ENCODE peak calls at places on chromosome 3, in eight cellular contexts. A is IMR-90, D is GM23338, Q is transverse colon, C is sigmoid colon, I is cardiac muscle cell, P is A673, L is astrocyte. E is an unnamed sample.

GRCh38 chr3:133926736-133927542 is 31.3 kb upstream of the RAB6B start:
- DNase-seq in A (no peak), D (peak; percentile 75), Q (no peak), C (no peak), I (no peak), P (peak; percentile 35), L (no peak), E (peak; percentile 54)

GRCh38 chr3:39457361-39457760 is 10.1 kb upstream of the MOBP start:
- DNase-seq in A (no peak), D (no peak), Q (no peak), C (no peak), I (no peak), P (no peak), L (no peak), E (no peak)

GRCh38 chr3:49174586-49174985 is 3.2 kb downstream of the KLHDC8B start:
- DNase-seq in A (no peak), D (no peak), Q (no peak), C (no peak), I (no peak), P (no peak), L (no peak), E (no peak)

GRCh38 chr3:8455451-8456117 is 46.0 kb upstream of the LMCD1 start:
- DNase-seq in A (no peak), D (no peak), Q (no peak), C (no peak), I (no peak), P (no peak), L (no peak), E (no peak)

GRCh38 chr3:170553788-170554620 is 31.9 kb downstream of the SLC7A14 start:
- DNase-seq in A (peak; percentile 52), D (no peak), Q (no peak), C (no peak), I (peak; percentile 31), P (no peak), L (no peak), E (no peak)

GRCh38 chr3:43372007-43372754 is 85.8 kb downstream of the SNRK start:
- DNase-seq in A (no peak), D (peak; percentile 19), Q (no peak), C (no peak), I (no peak), P (no peak), L (no peak), E (no peak)

GRCh38 chr3:41418961-41419691 is 219.8 kb downstream of the CTNNB1 start:
- DNase-seq in A (peak; percentile 45), D (peak; percentile 38), Q (no peak), C (no peak), I (peak; percentile 47), P (no peak), L (peak; percentile 56), E (peak; percentile 4)

GRCh38 chr3:185420762-185421161 is 57.8 kb downstream of the MAP3K13 start:
- DNase-seq in A (no peak), D (no peak), Q (peak; percentile 58), C (no peak), I (peak; percentile 52), P (peak; percentile 39), L (peak; percentile 7), E (no peak)

GRCh38 chr3:10516835-10517465 is 11.6 kb upstream of the ATP2B2 start:
- DNase-seq in A (no peak), D (no peak), Q (no peak), C (peak; percentile 46), I (no peak), P (no peak), L (peak; percentile 36), E (no peak)

GRCh38 chr3:127385540-127385870 is 97.7 kb upstream of the PRR20G start:
- DNase-seq in A (no peak), D (no peak), Q (no peak), C (no peak), I (no peak), P (no peak), L (no peak), E (no peak)

GRCh38 chr3:23202203-23202920 is 765 bp upstream of the UBE2E2 start:
- DNase-seq in A (peak; percentile 5), D (peak; percentile 76), Q (no peak), C (no peak), I (peak; percentile 41), P (peak; percentile 3), L (peak; percentile 15), E (no peak)
- H3K27ac ChIP-seq in A (peak overlapping the region; percentile 67), D (no peak overlapping the region), Q (peak overlapping the region; percentile 79), C (peak overlapping the region; percentile 83), I (no peak overlapping the region), P (no peak overlapping the region), L (peak overlapping the region; percentile 61), E (no peak overlapping the region)

DNA sequence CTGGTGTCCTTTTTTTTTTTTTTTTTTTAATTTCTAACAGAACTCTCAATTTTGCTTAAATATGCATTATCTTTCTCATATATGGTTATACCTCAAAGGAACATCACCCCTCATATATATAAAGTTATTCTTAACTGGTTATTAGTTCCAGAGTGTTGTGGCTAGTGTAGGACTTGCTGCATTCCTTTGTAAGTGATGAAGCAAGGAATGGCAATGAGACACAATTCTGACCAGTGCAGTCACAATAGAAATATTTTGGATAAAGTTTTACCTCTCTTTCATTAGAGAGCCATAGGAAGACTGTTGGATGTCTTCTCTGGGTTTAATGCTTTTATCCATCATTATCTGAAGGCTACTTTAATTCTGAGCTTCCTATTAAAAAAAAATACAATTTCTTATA is 75.5 kb upstream of the CBLB start:
- DNase-seq in A (peak; percentile 58), D (no peak), Q (no peak), C (no peak), I (no peak), P (no peak), L (peak; percentile 71), E (no peak)
- H3K4me3 ChIP-seq in A (no peak overlapping the region), D (no peak overlapping the region), Q (no peak overlapping the region), C (no peak overlapping the region), I (no peak overlapping the region), P (no peak overlapping the region), L (peak overlapping the region; percentile 24), E (no peak overlapping the region)

GRCh38 chr3:30604566-30604965 is 1.8 kb upstream of the TGFBR2 start:
- DNase-seq in A (no peak), D (no peak), Q (no peak), C (no peak), I (no peak), P (no peak), L (no peak), E (no peak)
- H3K27ac ChIP-seq in A (no peak overlapping the region), D (no peak overlapping the region), Q (peak overlapping the region; percentile 99), C (peak overlapping the region; percentile 34), I (no peak overlapping the region), P (no peak overlapping the region), L (no peak overlapping the region), E (no peak overlapping the region)

GRCh38 chr3:3799173-3800075 is at the start of gene LRRN1:
- DNase-seq in A (no peak), D (peak; percentile 96), Q (peak; percentile 48), C (peak; percentile 61), I (no peak), P (no peak), L (peak; percentile 47), E (peak; percentile 98)
- H3K4me3 ChIP-seq in A (peak within 1 kb of the TSS; percentile 24), D (peak within 1 kb of the TSS; percentile 53), Q (peak within 1 kb of the TSS; percentile 7), C (peak within 1 kb of the TSS; percentile 19), I (peak within 1 kb of the TSS; percentile 49), P (no peak within 1 kb of the TSS), L (peak within 1 kb of the TSS; percentile 68), E (peak within 1 kb of the TSS; percentile 97)

GRCh38 chr3:129613205-129613740 is 6.8 kb upstream of the PLXND1 start:
- DNase-seq in A (no peak), D (no peak), Q (no peak), C (no peak), I (no peak), P (no peak), L (no peak), E (no peak)

GRCh38 chr3:129615751-129616281 is 9.3 kb upstream of the PLXND1 start:
- DNase-seq in A (no peak), D (no peak), Q (no peak), C (peak; percentile 65), I (no peak), P (no peak), L (no peak), E (no peak)

GRCh38 chr3:129614927-129615363 is 8.5 kb upstream of the PLXND1 start:
- DNase-seq in A (no peak), D (no peak), Q (peak; percentile 62), C (peak; percentile 77), I (peak; percentile 60), P (no peak), L (no peak), E (no peak)

GRCh38 chr3:129616291-129616690 is 9.8 kb upstream of the PLXND1 start:
- DNase-seq in A (no peak), D (no peak), Q (no peak), C (peak; percentile 65), I (no peak), P (no peak), L (no peak), E (no peak)

DNA sequence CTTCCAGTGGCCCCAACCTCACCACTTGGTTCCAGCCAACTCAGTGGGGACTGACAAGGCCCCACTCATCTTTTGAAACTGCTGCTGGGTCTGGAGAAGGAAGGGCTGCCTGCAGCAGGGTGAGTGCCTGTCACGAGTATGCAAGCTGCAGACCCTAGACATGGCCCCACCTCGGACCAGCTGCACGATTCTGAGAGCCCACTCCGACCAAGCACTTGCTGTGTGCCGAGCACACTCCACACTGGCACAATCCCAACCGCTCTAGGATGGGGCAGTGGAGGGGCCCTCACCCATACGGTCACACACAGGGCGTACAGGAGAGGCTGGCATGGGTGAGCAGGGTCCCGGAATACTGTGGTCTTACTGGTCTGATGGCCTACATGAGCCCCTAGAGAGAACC is 8.0 kb upstream of the PLXND1 start:
- DNase-seq in A (no peak), D (no peak), Q (no peak), C (no peak), I (no peak), P (no peak), L (no peak), E (no peak)
- H3K27ac ChIP-seq in A (no peak overlapping the region), D (no peak overlapping the region), Q (peak overlapping the region; percentile 69), C (no peak overlapping the region), I (no peak overlapping the region), P (no peak overlapping the region), L (no peak overlapping the region), E (no peak overlapping the region)

DNA sequence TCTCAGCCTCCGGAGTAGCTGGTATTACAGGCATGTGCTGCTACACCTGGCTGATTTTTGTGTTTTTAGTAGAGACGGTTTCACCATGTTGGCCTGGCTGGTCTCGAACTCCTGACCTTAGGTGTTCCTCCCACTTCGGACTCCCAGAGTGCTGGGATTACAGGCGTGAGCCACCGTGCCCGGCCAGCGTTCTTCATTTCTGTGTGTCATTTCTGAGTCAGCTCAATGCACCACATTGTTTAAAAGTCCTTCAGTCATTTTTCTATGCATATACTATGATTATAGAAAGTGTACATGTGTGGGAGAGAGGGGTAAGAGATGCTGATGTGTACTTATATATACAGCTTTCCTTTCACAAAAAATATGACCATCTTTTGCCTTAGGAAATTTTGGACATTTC is 2.1 kb downstream of the QTRT2 start:
- DNase-seq in A (peak; percentile 14), D (no peak), Q (no peak), C (no peak), I (no peak), P (no peak), L (no peak), E (no peak)
- H3K4me3 ChIP-seq in A (no peak overlapping the region), D (peak overlapping the region; percentile 73), Q (no peak overlapping the region), C (no peak overlapping the region), I (no peak overlapping the region), P (no peak overlapping the region), L (no peak overlapping the region), E (no peak overlapping the region)

E was measured in neural progenitor cell.